ENCODE peak calls at places on chromosomes 11 and 22, in ten cellular contexts. One of them, this sample, is unnamed.

GRCh38 chr22:19941365-19942070 is at the start of the genes COMT and TXNRD2:
- DNase-seq in iPS DF 6.9: no peak
- DNase-seq in kidney: peak; percentile 92
- DNase-seq in heart left ventricle: peak; percentile 79
- DNase-seq in aorta: peak; percentile 92
- DNase-seq in body of pancreas: peak; percentile 75
- DNase-seq in spleen: peak; percentile 95
- DNase-seq in mucosa of descending colon: peak; percentile 83
- DNase-seq in sigmoid colon: peak; percentile 82
- DNase-seq in left lung: peak; percentile 95
- DNase-seq in this sample: peak; percentile 97

GRCh38 chr11:13277719-13278619 is at the start of gene BMAL1:
- DNase-seq in spleen: peak; percentile 96
- DNase-seq in kidney: peak; percentile 87
- DNase-seq in iPS DF 6.9: no peak
- DNase-seq in aorta: peak; percentile 85
- DNase-seq in left lung: peak; percentile 94
- DNase-seq in heart left ventricle: peak; percentile 61
- DNase-seq in mucosa of descending colon: peak; percentile 84
- DNase-seq in sigmoid colon: peak; percentile 80
- DNase-seq in body of pancreas: peak; percentile 48
- DNase-seq in this sample: peak; percentile 84

GRCh38 chr11:61116426-61117214 is 14.3 kb downstream of the CD5 start:
- DNase-seq in left lung: no peak
- DNase-seq in mucosa of descending colon: no peak
- DNase-seq in sigmoid colon: no peak
- DNase-seq in spleen: no peak
- DNase-seq in aorta: peak; percentile 46
- DNase-seq in kidney: no peak
- DNase-seq in body of pancreas: no peak
- DNase-seq in heart left ventricle: no peak
- DNase-seq in iPS DF 6.9: no peak
- DNase-seq in this sample: peak; percentile 55

GRCh38 chr11:94968334-94968958 is 4.9 kb downstream of the CWC15 start:
- DNase-seq in body of pancreas: no peak
- DNase-seq in aorta: no peak
- DNase-seq in sigmoid colon: no peak
- DNase-seq in mucosa of descending colon: no peak
- DNase-seq in kidney: no peak
- DNase-seq in spleen: no peak
- DNase-seq in iPS DF 6.9: no peak
- DNase-seq in heart left ventricle: no peak
- DNase-seq in left lung: no peak
- DNase-seq in this sample: peak; percentile 85

GRCh38 chr11:96905663-96906062 is 515.9 kb downstream of the JRKL start:
- DNase-seq in iPS DF 6.9: no peak
- DNase-seq in left lung: no peak
- DNase-seq in body of pancreas: no peak
- DNase-seq in kidney: no peak
- DNase-seq in aorta: no peak
- DNase-seq in mucosa of descending colon: no peak
- DNase-seq in spleen: no peak
- DNase-seq in sigmoid colon: no peak
- DNase-seq in heart left ventricle: no peak
- DNase-seq in this sample: no peak

GRCh38 chr11:20131744-20132666 is 28.3 kb downstream of the DBX1 start:
- DNase-seq in body of pancreas: peak; percentile 65
- DNase-seq in kidney: peak; percentile 78
- DNase-seq in left lung: peak; percentile 79
- DNase-seq in iPS DF 6.9: no peak
- DNase-seq in mucosa of descending colon: peak; percentile 57
- DNase-seq in heart left ventricle: peak; percentile 41
- DNase-seq in aorta: peak; percentile 84
- DNase-seq in sigmoid colon: peak; percentile 85
- DNase-seq in spleen: peak; percentile 81
- DNase-seq in this sample: peak; percentile 65

GRCh38 chr22:19035474-19036228 is 86.6 kb downstream of the DGCR2 start:
- DNase-seq in heart left ventricle: no peak
- DNase-seq in body of pancreas: no peak
- DNase-seq in kidney: peak; percentile 68
- DNase-seq in mucosa of descending colon: no peak
- DNase-seq in spleen: no peak
- DNase-seq in left lung: peak; percentile 50
- DNase-seq in aorta: peak; percentile 68
- DNase-seq in iPS DF 6.9: peak; percentile 27
- DNase-seq in sigmoid colon: no peak
- DNase-seq in this sample: peak; percentile 72

GRCh38 chr22:46220921-46221320 is 29.2 kb downstream of the CDPF1 start:
- DNase-seq in heart left ventricle: no peak
- DNase-seq in sigmoid colon: no peak
- DNase-seq in mucosa of descending colon: no peak
- DNase-seq in body of pancreas: no peak
- DNase-seq in spleen: no peak
- DNase-seq in aorta: no peak
- DNase-seq in left lung: no peak
- DNase-seq in kidney: no peak
- DNase-seq in iPS DF 6.9: no peak
- DNase-seq in this sample: no peak

GRCh38 chr11:77140231-77140959 is 12.3 kb downstream of the MYO7A start:
- DNase-seq in aorta: no peak
- DNase-seq in kidney: peak; percentile 50
- DNase-seq in body of pancreas: peak; percentile 82
- DNase-seq in mucosa of descending colon: peak; percentile 32
- DNase-seq in heart left ventricle: peak; percentile 71
- DNase-seq in left lung: peak; percentile 66
- DNase-seq in iPS DF 6.9: peak; percentile 16
- DNase-seq in sigmoid colon: no peak
- DNase-seq in spleen: no peak
- DNase-seq in this sample: peak; percentile 89

GRCh38 chr22:45717787-45718186 is 46.2 kb downstream of the ATXN10 start:
- DNase-seq in left lung: no peak
- DNase-seq in heart left ventricle: no peak
- DNase-seq in kidney: no peak
- DNase-seq in spleen: no peak
- DNase-seq in iPS DF 6.9: no peak
- DNase-seq in sigmoid colon: no peak
- DNase-seq in mucosa of descending colon: no peak
- DNase-seq in aorta: no peak
- DNase-seq in body of pancreas: no peak
- DNase-seq in this sample: no peak

GRCh38 chr22:29270475-29271271 is 2.6 kb downstream of the EWSR1 start:
- DNase-seq in body of pancreas: no peak
- DNase-seq in kidney: no peak
- DNase-seq in heart left ventricle: no peak
- DNase-seq in iPS DF 6.9: no peak
- DNase-seq in left lung: no peak
- DNase-seq in mucosa of descending colon: no peak
- DNase-seq in sigmoid colon: no peak
- DNase-seq in aorta: no peak
- DNase-seq in spleen: no peak
- DNase-seq in this sample: peak; percentile 9

GRCh38 chr11:59552844-59553243 is 41.5 kb downstream of the OR4D9 start:
- DNase-seq in spleen: no peak
- DNase-seq in aorta: no peak
- DNase-seq in kidney: no peak
- DNase-seq in left lung: no peak
- DNase-seq in iPS DF 6.9: no peak
- DNase-seq in body of pancreas: no peak
- DNase-seq in mucosa of descending colon: no peak
- DNase-seq in heart left ventricle: no peak
- DNase-seq in sigmoid colon: no peak
- DNase-seq in this sample: no peak

GRCh38 chr11:88979641-88980040 is 86.1 kb downstream of the GRM5 start:
- DNase-seq in heart left ventricle: no peak
- DNase-seq in mucosa of descending colon: no peak
- DNase-seq in spleen: no peak
- DNase-seq in aorta: no peak
- DNase-seq in kidney: no peak
- DNase-seq in body of pancreas: no peak
- DNase-seq in left lung: no peak
- DNase-seq in iPS DF 6.9: no peak
- DNase-seq in sigmoid colon: no peak
- DNase-seq in this sample: no peak

GRCh38 chr11:129249351-129249750 is 57.2 kb upstream of the ARHGAP32 start:
- DNase-seq in iPS DF 6.9: no peak
- DNase-seq in aorta: no peak
- DNase-seq in kidney: no peak
- DNase-seq in spleen: no peak
- DNase-seq in body of pancreas: no peak
- DNase-seq in left lung: no peak
- DNase-seq in heart left ventricle: no peak
- DNase-seq in mucosa of descending colon: no peak
- DNase-seq in sigmoid colon: no peak
- DNase-seq in this sample: peak; percentile 74

GRCh38 chr11:5317301-5317700 is 6.8 kb downstream of the OR51B2 start:
- DNase-seq in iPS DF 6.9: no peak
- DNase-seq in aorta: no peak
- DNase-seq in kidney: no peak
- DNase-seq in left lung: no peak
- DNase-seq in mucosa of descending colon: no peak
- DNase-seq in heart left ventricle: no peak
- DNase-seq in body of pancreas: no peak
- DNase-seq in spleen: no peak
- DNase-seq in sigmoid colon: no peak
- DNase-seq in this sample: no peak

GRCh38 chr11:26993965-26994446 is at the start of gene FIBIN:
- DNase-seq in aorta: peak; percentile 83
- DNase-seq in spleen: peak; percentile 72
- DNase-seq in body of pancreas: peak; percentile 15
- DNase-seq in mucosa of descending colon: peak; percentile 52
- DNase-seq in iPS DF 6.9: no peak
- DNase-seq in kidney: peak; percentile 79
- DNase-seq in sigmoid colon: peak; percentile 73
- DNase-seq in left lung: peak; percentile 79
- DNase-seq in heart left ventricle: peak; percentile 30
- DNase-seq in this sample: peak; percentile 75

GRCh38 chr11:78395597-78395996 is 22.0 kb downstream of the GAB2 start:
- DNase-seq in sigmoid colon: no peak
- DNase-seq in body of pancreas: no peak
- DNase-seq in iPS DF 6.9: no peak
- DNase-seq in kidney: no peak
- DNase-seq in aorta: no peak
- DNase-seq in heart left ventricle: no peak
- DNase-seq in left lung: no peak
- DNase-seq in spleen: no peak
- DNase-seq in mucosa of descending colon: no peak
- DNase-seq in this sample: no peak

GRCh38 chr11:116357769-116358544 is 414.8 kb downstream of the BUD13 start:
- DNase-seq in sigmoid colon: no peak
- DNase-seq in body of pancreas: no peak
- DNase-seq in left lung: peak; percentile 82
- DNase-seq in iPS DF 6.9: peak; percentile 84
- DNase-seq in aorta: no peak
- DNase-seq in spleen: no peak
- DNase-seq in heart left ventricle: no peak
- DNase-seq in kidney: no peak
- DNase-seq in mucosa of descending colon: no peak
- DNase-seq in this sample: no peak

GRCh38 chr11:130720232-130720787 is 196.0 kb downstream of the SNX19 start:
- DNase-seq in heart left ventricle: no peak
- DNase-seq in sigmoid colon: no peak
- DNase-seq in left lung: no peak
- DNase-seq in body of pancreas: no peak
- DNase-seq in aorta: no peak
- DNase-seq in iPS DF 6.9: no peak
- DNase-seq in spleen: no peak
- DNase-seq in kidney: no peak
- DNase-seq in mucosa of descending colon: no peak
- DNase-seq in this sample: no peak

GRCh38 chr22:40334899-40335298 is 11.4 kb upstream of the ADSL start:
- DNase-seq in sigmoid colon: no peak
- DNase-seq in heart left ventricle: no peak
- DNase-seq in spleen: no peak
- DNase-seq in body of pancreas: no peak
- DNase-seq in kidney: no peak
- DNase-seq in iPS DF 6.9: no peak
- DNase-seq in left lung: no peak
- DNase-seq in aorta: no peak
- DNase-seq in mucosa of descending colon: no peak
- DNase-seq in this sample: no peak
- H3K4me3 ChIP-seq in sigmoid colon: no peak overlapping the region
- H3K4me3 ChIP-seq in heart left ventricle: no peak overlapping the region
- H3K4me3 ChIP-seq in spleen: no peak overlapping the region
- H3K4me3 ChIP-seq in body of pancreas: no peak overlapping the region
- H3K4me3 ChIP-seq in kidney: no peak overlapping the region
- H3K4me3 ChIP-seq in iPS DF 6.9: no peak overlapping the region
- H3K4me3 ChIP-seq in left lung: no peak overlapping the region
- H3K4me3 ChIP-seq in aorta: no peak overlapping the region
- H3K4me3 ChIP-seq in mucosa of descending colon: no peak overlapping the region
- H3K4me3 ChIP-seq in this sample: no peak overlapping the region

GRCh38 chr11:65433657-65434056 is 11.1 kb downstream of the NEAT1 start:
- DNase-seq in kidney: no peak
- DNase-seq in left lung: no peak
- DNase-seq in sigmoid colon: peak; percentile 39
- DNase-seq in spleen: no peak
- DNase-seq in iPS DF 6.9: no peak
- DNase-seq in body of pancreas: no peak
- DNase-seq in heart left ventricle: no peak
- DNase-seq in aorta: no peak
- DNase-seq in mucosa of descending colon: no peak
- DNase-seq in this sample: no peak
- H3K4me1 ChIP-seq in kidney: peaks cover 25% of the 10 kb centered on the region
- H3K4me1 ChIP-seq in left lung: peaks cover 97% of the 10 kb centered on the region
- H3K4me1 ChIP-seq in sigmoid colon: no peaks in the 10 kb centered on the region
- H3K4me1 ChIP-seq in spleen: peaks cover 43% of the 10 kb centered on the region
- H3K4me1 ChIP-seq in iPS DF 6.9: peaks cover 3% of the 10 kb centered on the region
- H3K4me1 ChIP-seq in body of pancreas: peaks cover 72% of the 10 kb centered on the region
- H3K4me1 ChIP-seq in heart left ventricle: peaks cover 94% of the 10 kb centered on the region
- H3K4me1 ChIP-seq in aorta: no peaks in the 10 kb centered on the region
- H3K4me1 ChIP-seq in mucosa of descending colon: peaks cover 21% of the 10 kb centered on the region
- H3K4me1 ChIP-seq in this sample: peaks cover 83% of the 10 kb centered on the region

DNA sequence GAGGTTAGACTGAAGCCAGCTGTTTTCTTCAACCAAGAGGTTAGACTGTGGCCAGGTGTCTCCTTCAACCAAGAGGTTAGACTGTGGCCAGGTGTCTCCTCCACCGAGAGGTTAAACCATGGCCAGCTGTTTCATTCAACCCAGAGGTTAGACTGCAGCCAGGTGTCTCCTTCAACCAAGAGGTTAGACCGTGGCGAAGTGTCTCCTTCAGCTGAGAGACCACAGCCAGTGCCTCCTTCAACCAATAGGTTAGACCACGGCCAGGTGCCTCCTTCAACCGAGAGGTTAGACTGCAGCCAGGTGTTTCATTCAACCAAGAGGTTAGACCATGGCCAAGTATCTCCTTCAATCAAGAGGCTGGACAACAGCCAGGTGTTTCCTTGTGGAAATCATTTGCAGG is 498.1 kb downstream of the TBC1D22A start:
- DNase-seq in spleen: no peak
- DNase-seq in left lung: no peak
- DNase-seq in kidney: no peak
- DNase-seq in body of pancreas: no peak
- DNase-seq in iPS DF 6.9: no peak
- DNase-seq in sigmoid colon: no peak
- DNase-seq in aorta: no peak
- DNase-seq in heart left ventricle: no peak
- DNase-seq in mucosa of descending colon: no peak
- DNase-seq in this sample: no peak
- H3K9me3 ChIP-seq in spleen: no peaks in the 10 kb centered on the region
- H3K9me3 ChIP-seq in left lung: no peaks in the 10 kb centered on the region
- H3K9me3 ChIP-seq in kidney: no peaks in the 10 kb centered on the region
- H3K9me3 ChIP-seq in body of pancreas: no peaks in the 10 kb centered on the region
- H3K9me3 ChIP-seq in iPS DF 6.9: peaks cover 25% of the 10 kb centered on the region
- H3K9me3 ChIP-seq in sigmoid colon: no peaks in the 10 kb centered on the region
- H3K9me3 ChIP-seq in aorta: no peaks in the 10 kb centered on the region
- H3K9me3 ChIP-seq in heart left ventricle: no peaks in the 10 kb centered on the region
- H3K9me3 ChIP-seq in mucosa of descending colon: no peaks in the 10 kb centered on the region
- H3K9me3 ChIP-seq in this sample: no peaks in the 10 kb centered on the region

GRCh38 chr11:70522261-70522612 is 123.9 kb downstream of the CTTN start:
- DNase-seq in body of pancreas: no peak
- DNase-seq in heart left ventricle: peak; percentile 7
- DNase-seq in left lung: peak; percentile 31
- DNase-seq in aorta: no peak
- DNase-seq in sigmoid colon: no peak
- DNase-seq in kidney: no peak
- DNase-seq in iPS DF 6.9: no peak
- DNase-seq in spleen: peak; percentile 8
- DNase-seq in mucosa of descending colon: no peak
- DNase-seq in this sample: peak; percentile 69
- H3K4me3 ChIP-seq in body of pancreas: no peak overlapping the region
- H3K4me3 ChIP-seq in heart left ventricle: no peak overlapping the region
- H3K4me3 ChIP-seq in left lung: no peak overlapping the region
- H3K4me3 ChIP-seq in aorta: no peak overlapping the region
- H3K4me3 ChIP-seq in sigmoid colon: no peak overlapping the region
- H3K4me3 ChIP-seq in kidney: no peak overlapping the region
- H3K4me3 ChIP-seq in iPS DF 6.9: no peak overlapping the region
- H3K4me3 ChIP-seq in spleen: no peak overlapping the region
- H3K4me3 ChIP-seq in mucosa of descending colon: no peak overlapping the region
- H3K4me3 ChIP-seq in this sample: no peak overlapping the region

This sample was measured in osteoblast.